ENCODE peak calls at places on chromosomes 6 and 20, in ten cellular contexts. V is neural crest cell; N is effector CD4-positive, alpha-beta T cell; Z is IMR-90; U is activated naive CD8-positive, alpha-beta T cell treated with anti-CD3 and anti-CD28 coated beads for 36 hours; O is T-helper 9 cell; F is tibial artery; K is stimulated activated CD8-positive, alpha-beta memory T cell treated with anti-CD3 and anti-CD28 coated beads, Interleukin-4, amount 100 ng/mL, for 4 hours; H is GM20000; R is suprapubic skin. X is an unnamed sample.

GRCh38 chr20:58650181-58650775 is 805 bp upstream of the STX16 start:
- DNase-seq in V (no peak), R (peak), K (no peak), U (peak), O (peak), F (no peak), H (peak), Z (no peak), N (peak), X (no peak)

GRCh38 chr20:48901326-48901725 is 20.2 kb upstream of the ARFGEF2 start:
- DNase-seq in N (no peak), K (no peak), H (no peak), V (no peak), F (no peak), R (no peak), O (no peak), Z (no peak), U (no peak), X (no peak)

GRCh38 chr6:131383421-131384411 is 189.3 kb upstream of the ARG1 start:
- DNase-seq in U (no peak), F (no peak), R (no peak), O (no peak), K (no peak), N (no peak), Z (no peak), V (no peak), H (no peak), X (no peak)

GRCh38 chr20:24640276-24640675 is 170.8 kb downstream of the SYNDIG1 start:
- DNase-seq in V (no peak), U (no peak), O (no peak), K (no peak), R (no peak), F (no peak), Z (no peak), N (no peak), H (no peak), X (no peak)

GRCh38 chr6:1047926-1048595 is 263.8 kb upstream of the FOXQ1 start:
- DNase-seq in R (no peak), N (no peak), V (no peak), U (no peak), O (no peak), K (no peak), Z (no peak), F (no peak), H (no peak), X (no peak)

GRCh38 chr6:42787018-42787611 is 5.3 kb downstream of the BICRAL start:
- DNase-seq in K (no peak), R (no peak), N (no peak), O (no peak), H (no peak), Z (no peak), V (no peak), F (no peak), U (no peak), X (no peak)

GRCh38 chr20:17531537-17532025 is 402 bp upstream of the BFSP1 start:
- DNase-seq in O (no peak), Z (no peak), V (no peak), H (no peak), F (no peak), K (no peak), U (no peak), N (no peak), R (no peak), X (no peak)

GRCh38 chr6:107600936-107601335 is 111.0 kb downstream of the SOBP start:
- DNase-seq in Z (peak), R (no peak), V (no peak), O (no peak), N (no peak), F (no peak), U (no peak), H (no peak), K (no peak), X (peak)

GRCh38 chr6:26660096-26660425 is 515 bp upstream of the ZNF322 start:
- DNase-seq in N (peak), F (no peak), K (no peak), R (no peak), U (no peak), Z (peak), O (no peak), H (peak), V (no peak), X (no peak)